ENCODE peak calls at places on chromosomes 3 and 15, in nine cellular contexts. A, I, S, U, V, K, R, X and H are unnamed samples.

GRCh38 chr3:189839576-189839975 is 208.4 kb downstream of the TP63 start:
- DNase-seq in A (no peak), S (no peak), R (peak; percentile 35), K (no peak), U (no peak), X (no peak), I (no peak), V (no peak), H (no peak)

GRCh38 chr3:72973031-72973723 is 23.4 kb upstream of the PPP4R2 start:
- DNase-seq in A (no peak), R (no peak), S (no peak), V (no peak), I (peak; percentile 78), U (no peak), X (no peak), K (no peak), H (no peak)

GRCh38 chr3:18556503-18556902 is 131.4 kb upstream of the SATB1 start:
- DNase-seq in S (no peak), X (peak; percentile 37), R (no peak), V (no peak), K (no peak), A (no peak), U (no peak), I (no peak), H (no peak)

GRCh38 chr15:87849181-87849580 is 407.4 kb downstream of the NTRK3 start:
- DNase-seq in R (no peak), S (no peak), X (no peak), K (no peak), V (no peak), I (no peak), A (no peak), U (no peak), H (no peak)

GRCh38 chr3:108131105-108131794 is 40.4 kb upstream of the CD47 start:
- DNase-seq in I (no peak), K (no peak), X (no peak), A (no peak), V (no peak), S (no peak), R (peak; percentile 99), U (no peak), H (peak; percentile 79)

GRCh38 chr3:73029321-73029796 is 32.1 kb upstream of the EBLN2 start:
- DNase-seq in V (no peak), A (no peak), S (no peak), K (no peak), X (no peak), U (no peak), I (no peak), R (peak; percentile 77), H (no peak)

GRCh38 chr3:138850151-138850550 is 15.4 kb upstream of the PIK3CB start:
- DNase-seq in S (no peak), V (peak; percentile 48), X (no peak), K (no peak), A (no peak), U (peak; percentile 63), I (no peak), R (no peak), H (peak; percentile 16)

GRCh38 chr3:150077107-150077506 is 106.4 kb upstream of the PFN2 start:
- DNase-seq in R (no peak), K (no peak), S (no peak), X (no peak), U (no peak), A (no peak), V (no peak), I (no peak), H (no peak)

GRCh38 chr3:187368765-187369450 is 723 bp downstream of the RTP4 start:
- DNase-seq in S (no peak), I (no peak), R (no peak), A (no peak), U (no peak), X (no peak), V (no peak), K (no peak), H (no peak)

GRCh38 chr3:25897019-25897418 is 107.1 kb downstream of the OXSM start:
- DNase-seq in I (no peak), R (no peak), A (peak; percentile 55), U (no peak), X (no peak), S (peak; percentile 71), V (peak; percentile 65), K (peak; percentile 40), H (no peak)

GRCh38 chr3:112092439-112093179 is 6.4 kb downstream of the C3orf52 start:
- DNase-seq in K (no peak), X (no peak), I (no peak), S (peak; percentile 64), A (peak; percentile 37), V (peak; percentile 65), R (no peak), U (no peak), H (no peak)

GRCh38 chr15:66622677-66623076 is 56.9 kb upstream of the LCTL start:
- DNase-seq in U (no peak), K (no peak), A (peak; percentile 38), I (no peak), R (no peak), V (no peak), S (no peak), X (no peak), H (no peak)

GRCh38 chr3:112372396-112372795 is 39.4 kb downstream of the CD200 start:
- DNase-seq in U (no peak), V (no peak), S (no peak), I (no peak), X (no peak), A (no peak), R (no peak), K (no peak), H (no peak)

GRCh38 chr15:40875996-40876740 is 2.1 kb upstream of the RHOV start:
- DNase-seq in S (no peak), A (no peak), R (no peak), X (no peak), U (no peak), V (no peak), K (no peak), I (peak; percentile 28), H (no peak)

GRCh38 chr15:84736375-84736774 is 12.0 kb upstream of the ZNF592 start:
- DNase-seq in I (no peak), X (peak; percentile 59), U (no peak), R (no peak), K (no peak), V (no peak), S (peak; percentile 95), A (no peak), H (no peak)

GRCh38 chr3:66860771-66861170 is 137.3 kb upstream of the KBTBD8 start:
- DNase-seq in U (no peak), K (no peak), V (no peak), R (no peak), X (no peak), I (no peak), A (no peak), S (no peak), H (no peak)

DNA sequence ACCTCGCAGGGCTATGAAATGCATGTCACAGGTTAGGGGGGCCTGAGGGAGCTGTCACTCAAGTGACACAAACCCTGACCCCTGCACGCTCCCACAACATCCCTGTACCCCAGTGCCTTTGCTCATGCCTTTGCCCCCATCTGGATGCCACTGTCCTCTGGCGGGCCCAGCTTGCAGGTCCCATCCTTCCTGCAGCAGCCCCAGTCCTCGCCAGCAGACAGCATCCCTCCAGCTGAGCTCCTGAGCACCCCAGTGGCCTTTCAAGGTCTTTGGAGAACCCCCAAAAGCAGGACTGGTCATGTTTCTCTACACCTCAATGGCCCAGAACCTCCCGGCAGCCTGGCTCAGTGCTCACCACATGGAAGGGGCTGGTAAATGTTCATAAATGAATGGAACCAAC is 170.4 kb downstream of the ADAMTS17 start:
- DNase-seq in X (no peak), A (no peak), K (no peak), U (no peak), I (no peak), R (no peak), V (no peak), S (no peak), H (no peak)
- H3K4me1 ChIP-seq in X (no peaks in the 10 kb centered on the region), A (peaks cover 11% of the 10 kb centered on the region), K (peaks cover 2% of the 10 kb centered on the region), U (no peaks in the 10 kb centered on the region), I (no peaks in the 10 kb centered on the region), R (no peaks in the 10 kb centered on the region), V (no peaks in the 10 kb centered on the region), S (no peaks in the 10 kb centered on the region), H (no peaks in the 10 kb centered on the region)

DNA sequence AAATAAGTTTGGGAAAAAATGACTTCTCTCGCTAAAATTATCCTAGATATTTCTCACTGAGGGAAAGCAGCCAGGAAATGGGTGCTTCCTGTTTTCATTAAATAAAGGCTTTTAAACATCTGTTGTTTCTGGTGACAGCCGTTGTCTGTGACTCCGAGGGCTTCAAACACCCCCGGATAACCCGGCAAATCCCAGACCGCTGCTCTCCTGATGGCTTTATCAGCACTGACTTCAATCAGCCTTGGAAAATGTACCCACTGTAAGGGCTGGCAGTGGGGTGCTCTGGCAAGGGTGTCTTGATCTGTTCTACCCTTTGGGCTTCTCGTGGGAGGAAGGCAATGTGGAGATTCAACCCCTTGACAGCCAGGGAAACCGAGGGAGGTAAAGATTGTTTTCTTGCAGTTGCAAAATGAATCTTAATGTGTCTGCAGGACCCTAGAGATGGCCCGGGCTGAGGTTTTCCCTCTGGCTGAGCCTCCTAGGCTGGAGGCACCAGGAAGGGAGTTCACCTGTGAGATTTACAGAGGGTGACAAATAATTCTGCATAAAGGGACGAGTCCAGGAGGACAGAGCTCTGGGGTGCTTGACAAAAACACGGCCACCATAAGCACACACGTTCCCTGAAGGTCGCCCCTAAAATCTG is 33.6 kb upstream of the SEC13 start:
- DNase-seq in R (no peak), S (no peak), I (no peak), A (no peak), V (no peak), U (no peak), X (no peak), K (no peak), H (no peak)
- H3K4me3 ChIP-seq in R (no peak overlapping the region), S (peak overlapping the region; percentile 11), I (no peak overlapping the region), A (no peak overlapping the region), V (no peak overlapping the region), U (no peak overlapping the region), X (no peak overlapping the region), K (no peak overlapping the region), H (no peak overlapping the region)

GRCh38 chr3:63986147-63986546 is 37.1 kb downstream of the PSMD6 start:
- DNase-seq in X (no peak), I (no peak), A (peak; percentile 41), S (no peak), U (no peak), V (no peak), R (no peak), K (no peak), H (no peak)
- H3K36me3 ChIP-seq in X (peaks cover 80% of the 10 kb centered on the region), I (no peaks in the 10 kb centered on the region), A (peaks cover 14% of the 10 kb centered on the region), S (peaks cover 96% of the 10 kb centered on the region), U (peaks cover 13% of the 10 kb centered on the region), V (peaks cover 13% of the 10 kb centered on the region), R (peaks cover 3% of the 10 kb centered on the region), K (peaks cover 31% of the 10 kb centered on the region), H (peaks cover 63% of the 10 kb centered on the region)

DNA sequence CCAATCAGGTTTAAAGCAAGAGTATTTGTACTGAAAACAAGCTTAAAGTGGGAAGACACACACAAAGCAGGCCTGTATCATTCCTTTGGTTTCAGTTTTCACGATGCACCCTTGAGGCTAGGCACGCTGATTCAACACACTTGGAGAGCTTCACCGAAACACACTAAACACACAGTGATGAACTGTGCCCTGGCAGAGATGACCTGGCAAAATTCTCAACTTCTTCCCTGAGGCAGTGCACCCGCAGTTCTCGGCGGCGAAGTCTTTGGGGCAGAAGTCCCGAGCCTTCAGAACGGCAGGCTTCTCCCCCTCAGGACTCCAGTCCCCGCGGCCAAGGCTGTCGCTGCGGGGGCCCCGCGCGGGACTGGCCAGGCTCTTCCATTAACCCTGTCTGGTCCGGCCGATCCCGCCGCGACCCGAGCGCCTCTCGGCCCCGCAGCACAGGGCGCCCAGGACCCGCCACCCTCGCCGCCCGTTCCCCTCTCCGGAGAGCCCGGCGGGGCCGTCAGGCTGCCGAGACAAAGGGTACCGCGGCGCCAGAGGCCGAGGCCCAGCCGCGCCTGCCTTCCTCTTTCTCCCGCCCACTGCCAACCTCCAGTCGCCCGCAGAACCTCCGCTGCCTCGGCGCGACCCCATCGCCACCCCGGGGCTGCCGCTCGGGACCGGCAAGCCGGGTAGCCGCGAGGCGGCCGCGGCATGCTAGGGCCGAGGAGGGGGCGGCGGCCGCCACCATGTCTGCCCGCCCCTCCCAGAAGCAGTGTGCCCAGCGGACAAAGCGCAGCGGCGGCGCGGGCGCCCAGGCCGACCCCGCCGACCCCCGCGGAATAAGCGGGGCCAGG is 780 bp downstream of the GABPB1 start:
- DNase-seq in I (peak; percentile 71), X (peak; percentile 54), V (peak; percentile 63), K (peak; percentile 47), A (peak; percentile 70), S (peak; percentile 74), R (peak; percentile 79), U (peak; percentile 81), H (peak; percentile 65)
- H3K4me1 ChIP-seq in I (peaks cover 30% of the 10 kb centered on the region), X (peaks cover 44% of the 10 kb centered on the region), V (peaks cover 16% of the 10 kb centered on the region), K (no peaks in the 10 kb centered on the region), A (peaks cover 30% of the 10 kb centered on the region), S (peaks cover 45% of the 10 kb centered on the region), R (peaks cover 30% of the 10 kb centered on the region), U (no peaks in the 10 kb centered on the region), H (peaks cover 21% of the 10 kb centered on the region)